ENCODE peak calls at places on chromosomes 11 and 22, in six cellular contexts. K, X, L, J, P and B are unnamed samples.

GRCh38 chr22:41367039-41367679 is 14.6 kb upstream of the TEF start:
- DNase-seq in K (peak), X (peak), L (peak), J (peak), P (peak), B (no peak)

GRCh38 chr11:8726395-8726794 is 43.8 kb downstream of the RPL27A start:
- DNase-seq in K (no peak), X (no peak), L (no peak), J (no peak), P (no peak), B (no peak)

GRCh38 chr22:31295831-31296230 is 3.5 kb upstream of the PIK3IP1 start:
- DNase-seq in K (peak), X (no peak), L (no peak), J (no peak), P (no peak), B (no peak)

GRCh38 chr22:41256254-41256897 is 15.6 kb upstream of the CHADL start:
- DNase-seq in K (peak), X (no peak), L (peak), J (no peak), P (peak), B (no peak)

GRCh38 chr22:17792854-17793434 is 18.7 kb upstream of the BID start:
- DNase-seq in K (no peak), X (no peak), L (no peak), J (no peak), P (no peak), B (no peak)

GRCh38 chr11:1121343-1122331 is 36.1 kb upstream of the MUC5AC start:
- DNase-seq in K (peak), X (peak), L (peak), J (no peak), P (no peak), B (peak)

GRCh38 chr11:31824791-31825452 is 13.8 kb upstream of the PAX6 start:
- DNase-seq in K (no peak), X (no peak), L (no peak), J (no peak), P (no peak), B (no peak)

GRCh38 chr22:36177160-36177559 is 16.6 kb upstream of the APOL3 start:
- DNase-seq in K (no peak), X (no peak), L (no peak), J (no peak), P (no peak), B (no peak)

GRCh38 chr11:69369210-69369609 is 75.3 kb downstream of the MYEOV start:
- DNase-seq in K (no peak), X (no peak), L (no peak), J (no peak), P (no peak), B (no peak)

GRCh38 chr11:31110825-31111224 is 258.7 kb downstream of the DCDC1 start:
- DNase-seq in K (no peak), X (no peak), L (no peak), J (no peak), P (no peak), B (no peak)

GRCh38 chr11:94088906-94089305 is 39.7 kb upstream of the PANX1 start:
- DNase-seq in K (no peak), X (no peak), L (no peak), J (no peak), P (no peak), B (no peak)

GRCh38 chr11:118412921-118413320 is 11.5 kb downstream of the ATP5MG start:
- DNase-seq in K (no peak), X (no peak), L (no peak), J (no peak), P (no peak), B (no peak)

GRCh38 chr11:57491371-57492061 is 24.0 kb downstream of the SLC43A1 start:
- DNase-seq in K (no peak), X (peak), L (no peak), J (no peak), P (no peak), B (no peak)

GRCh38 chr22:49768961-49769690 is 58.5 kb downstream of the BRD1 start:
- DNase-seq in K (peak), X (peak), L (no peak), J (no peak), P (no peak), B (no peak)

GRCh38 chr22:22884888-22885840 is 2.5 kb upstream of the IGLL5 start:
- DNase-seq in K (no peak), X (peak), L (no peak), J (no peak), P (no peak), B (peak)

GRCh38 chr11:126816655-126817054 is 183.9 kb downstream of the KIRREL3 start:
- DNase-seq in K (no peak), X (no peak), L (no peak), J (no peak), P (no peak), B (no peak)

GRCh38 chr22:19330865-19331418 is 39.4 kb upstream of the CLTCL1 start:
- DNase-seq in K (no peak), X (no peak), L (no peak), J (no peak), P (no peak), B (no peak)

GRCh38 chr22:36873614-36874308 is 13.0 kb downstream of the NCF4 start:
- DNase-seq in K (peak), X (peak), L (peak), J (peak), P (peak), B (peak)

GRCh38 chr11:129278586-129279319 is 86.6 kb upstream of the ARHGAP32 start:
- DNase-seq in K (no peak), X (no peak), L (no peak), J (peak), P (no peak), B (peak)

GRCh38 chr11:77038029-77038824 is 4.0 kb downstream of the B3GNT6 start:
- DNase-seq in K (peak), X (no peak), L (no peak), J (no peak), P (no peak), B (no peak)

GRCh38 chr22:47627561-47628253 is 865.3 kb downstream of the TBC1D22A start:
- DNase-seq in K (no peak), X (no peak), L (no peak), J (no peak), P (no peak), B (no peak)

GRCh38 chr11:119337581-119338317 is 2.9 kb downstream of the C1QTNF5 start:
- DNase-seq in K (peak), X (no peak), L (no peak), J (no peak), P (peak), B (no peak)

GRCh38 chr11:59973097-59973496 is 9.3 kb downstream of the OOSP4A start:
- DNase-seq in K (no peak), X (no peak), L (no peak), J (no peak), P (no peak), B (no peak)

GRCh38 chr22:30460147-30460546 is 11.7 kb downstream of the SEC14L3 start:
- DNase-seq in K (no peak), X (no peak), L (no peak), J (no peak), P (no peak), B (no peak)

GRCh38 chr11:121656333-121657090 is 203.7 kb upstream of the SORL1-AS1 start:
- DNase-seq in K (no peak), X (no peak), L (no peak), J (no peak), P (no peak), B (no peak)

GRCh38 chr11:206002-206384 is 1.2 kb downstream of the BET1L start:
- DNase-seq in K (no peak), X (no peak), L (no peak), J (no peak), P (peak), B (no peak)

GRCh38 chr22:19109198-19110063 is 12.8 kb downstream of the DGCR2 start:
- DNase-seq in K (peak), X (peak), L (no peak), J (no peak), P (no peak), B (no peak)

GRCh38 chr11:119355091-119355843 is 8.8 kb upstream of the MFRP start:
- DNase-seq in K (no peak), X (no peak), L (no peak), J (no peak), P (peak), B (no peak)

GRCh38 chr11:70397336-70397982 is 870 bp upstream of the CTTN start:
- DNase-seq in K (peak), X (no peak), L (no peak), J (no peak), P (no peak), B (no peak)

GRCh38 chr22:27848005-27848404 is 46.4 kb upstream of the MN1 start:
- DNase-seq in K (no peak), X (no peak), L (no peak), J (peak), P (no peak), B (no peak)

DNA sequence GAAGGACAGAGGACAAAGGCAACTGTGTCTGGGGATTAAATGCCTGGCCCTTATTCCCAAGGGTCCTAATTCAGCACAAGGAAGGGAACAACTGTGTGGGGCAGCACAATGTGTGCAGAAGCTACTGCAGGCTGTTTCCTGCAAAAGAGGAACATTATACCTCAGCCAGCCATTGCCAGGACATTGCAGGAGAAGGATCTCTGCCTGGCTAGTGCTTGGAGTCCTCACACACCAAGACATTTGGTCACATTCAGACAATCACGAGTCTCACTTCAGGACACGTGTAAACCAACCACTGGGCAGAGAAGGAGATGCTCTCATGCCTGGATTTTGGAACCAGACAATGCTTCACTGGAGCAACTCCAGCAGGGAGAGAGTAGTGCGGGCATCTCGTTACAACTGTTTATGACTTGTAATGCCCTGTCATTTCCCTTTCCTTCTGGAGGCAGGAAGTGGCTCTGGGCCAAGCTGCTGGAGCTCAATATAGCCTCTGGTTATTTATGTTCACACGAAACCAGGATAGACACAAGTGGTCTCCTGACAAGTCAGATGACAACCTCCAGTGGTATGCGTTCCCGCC is 23.9 kb upstream of the ZC3H12C start:
- DNase-seq in K (peak), X (peak), L (peak), J (peak), P (peak), B (no peak)
- TF ChIP-seq POLR2A in K (no peak), X (no peak), L (no peak), J (no peak), P (no peak), B (no peak)

GRCh38 chr11:65416341-65417185 is 6.0 kb upstream of the NEAT1 start:
- DNase-seq in K (peak), X (peak), L (peak), J (peak), P (peak), B (peak)
- TF ChIP-seq POLR2A in K (peak), X (no peak), L (peak), J (peak), P (peak), B (no peak)

DNA sequence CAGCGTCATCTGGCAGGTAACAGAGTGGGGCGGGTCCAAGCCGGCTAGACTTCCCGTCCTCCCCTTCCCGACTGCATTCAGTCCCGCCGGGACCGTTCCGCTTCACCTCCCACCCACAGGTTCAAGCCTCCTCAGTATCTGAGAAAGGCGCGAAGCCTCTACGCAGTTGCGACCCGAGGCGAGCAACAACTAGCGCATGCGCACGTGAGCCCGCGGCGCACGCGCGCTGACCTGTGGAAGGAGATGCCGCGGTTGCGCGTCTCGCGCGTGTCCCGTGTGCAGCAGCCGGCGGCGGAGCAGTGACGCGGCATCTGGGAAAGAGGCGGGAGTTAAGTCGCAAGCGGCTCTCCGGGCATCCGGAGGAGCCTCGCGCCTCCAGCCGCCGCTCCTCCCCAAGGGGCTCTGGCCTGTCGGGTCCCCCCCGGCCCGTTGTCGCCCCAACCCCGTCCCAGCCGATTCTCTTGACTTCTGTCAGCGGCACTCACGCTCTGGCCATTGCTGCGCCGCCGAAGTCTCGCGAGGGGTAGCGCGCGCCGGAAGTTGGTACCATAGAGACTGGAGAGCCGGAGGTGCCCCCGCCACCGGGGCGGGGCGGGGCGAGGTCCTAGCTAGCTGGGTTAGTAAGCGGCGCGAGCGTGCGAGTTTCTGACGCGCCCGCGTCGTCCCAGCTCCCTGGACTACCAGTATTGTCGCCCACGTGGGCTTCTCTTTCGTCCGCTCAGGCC is at the start of gene THAP7:
- DNase-seq in K (peak), X (peak), L (peak), J (peak), P (peak), B (peak)
- TF ChIP-seq POLR2A in K (peak), X (peak), L (peak), J (peak), P (peak), B (peak)

GRCh38 chr11:34072041-34072440 is 20.5 kb downstream of the CAPRIN1 start:
- DNase-seq in K (no peak), X (no peak), L (no peak), J (no peak), P (no peak), B (no peak)

GRCh38 chr11:34075178-34075820 is 23.8 kb downstream of the CAPRIN1 start:
- DNase-seq in K (peak), X (no peak), L (peak), J (no peak), P (no peak), B (no peak)

GRCh38 chr11:34072831-34073230 is 21.3 kb downstream of the CAPRIN1 start:
- DNase-seq in K (peak), X (no peak), L (no peak), J (no peak), P (no peak), B (no peak)

GRCh38 chr11:34074391-34074790 is 22.9 kb downstream of the CAPRIN1 start:
- DNase-seq in K (no peak), X (no peak), L (no peak), J (no peak), P (no peak), B (no peak)
- TF ChIP-seq POLR2A in K (no peak), X (no peak), L (no peak), J (no peak), P (no peak), B (no peak)

DNA sequence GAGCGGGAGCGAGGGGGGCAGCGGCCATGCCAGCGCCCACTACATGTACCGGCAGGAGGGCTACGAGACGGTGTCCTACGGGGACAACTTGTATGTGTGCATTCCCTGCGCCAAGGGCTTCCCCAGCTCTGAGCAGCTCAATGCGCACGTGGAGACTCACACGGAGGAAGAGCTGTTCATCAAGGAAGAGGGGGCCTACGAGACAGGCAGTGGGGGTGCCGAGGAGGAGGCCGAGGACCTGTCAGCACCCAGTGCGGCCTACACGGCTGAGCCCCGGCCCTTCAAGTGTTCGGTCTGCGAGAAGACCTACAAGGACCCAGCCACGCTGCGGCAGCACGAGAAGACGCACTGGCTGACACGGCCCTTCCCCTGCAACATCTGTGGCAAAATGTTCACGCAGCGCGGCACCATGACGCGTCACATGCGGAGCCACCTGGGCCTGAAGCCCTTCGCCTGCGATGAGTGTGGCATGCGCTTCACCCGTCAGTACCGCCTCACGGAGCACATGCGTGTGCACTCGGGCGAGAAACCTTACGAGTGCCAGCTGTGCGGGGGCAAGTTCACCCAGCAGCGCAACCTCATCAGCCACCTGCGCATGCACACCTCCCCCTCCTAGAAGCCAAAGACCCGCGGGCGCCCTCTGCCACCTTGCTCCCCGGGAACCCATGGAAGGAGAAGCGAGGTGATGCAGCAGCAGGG is 20.9 kb upstream of the TMEM191C start:
- DNase-seq in K (no peak), X (peak), L (no peak), J (peak), P (peak), B (no peak)
- TF ChIP-seq POLR2A in K (no peak), X (no peak), L (no peak), J (no peak), P (no peak), B (no peak)

GRCh38 chr11:115141221-115141620 is 363.0 kb downstream of the CADM1 start:
- DNase-seq in K (no peak), X (no peak), L (no peak), J (no peak), P (no peak), B (no peak)
- TF ChIP-seq POLR2A in K (no peak), X (no peak), L (no peak), J (no peak), P (no peak), B (no peak)